ENCODE peak calls at places on chromosomes 12 and 14, in ten cellular contexts. U, W, M, X, I, H, K, Y, D and Q are unnamed samples.

GRCh38 chr14:70045296-70045695 is 143.5 kb downstream of the SLC8A3 start:
- DNase-seq in D (no peak), K (no peak), H (no peak), I (no peak), Y (no peak), X (no peak), W (no peak), U (no peak), M (no peak), Q (no peak)

GRCh38 chr12:18158774-18159557 is 69.0 kb upstream of the RERGL start:
- DNase-seq in X (peak), M (peak), K (no peak), U (peak), Y (peak), I (no peak), W (peak), D (peak), H (no peak), Q (no peak)

GRCh38 chr14:96098309-96098998 is 59.3 kb downstream of the C14orf132 start:
- DNase-seq in I (no peak), Y (peak), U (peak), W (peak), X (no peak), K (peak), M (peak), D (peak), H (no peak), Q (no peak)

GRCh38 chr12:4572670-4573069 is 10.7 kb downstream of the DYRK4 start:
- DNase-seq in M (no peak), U (no peak), I (no peak), Y (no peak), D (no peak), H (no peak), K (no peak), W (no peak), X (no peak), Q (no peak)

GRCh38 chr14:80269338-80269935 is 58.1 kb upstream of the DIO2 start:
- DNase-seq in D (no peak), M (no peak), W (no peak), K (no peak), I (no peak), U (peak), X (no peak), Y (peak), H (no peak), Q (no peak)

GRCh38 chr12:93186131-93186530 is 191.6 kb upstream of the NUDT4 start:
- DNase-seq in W (no peak), X (no peak), U (peak), K (no peak), D (no peak), H (no peak), M (peak), I (no peak), Y (peak), Q (no peak)

GRCh38 chr14:91229743-91230200 is 14.7 kb downstream of the GPR68 start:
- DNase-seq in X (peak), U (peak), W (no peak), K (no peak), I (no peak), D (peak), M (peak), Y (peak), H (peak), Q (no peak)

GRCh38 chr14:38208825-38209562 is 1.3 kb downstream of the SSTR1 start:
- DNase-seq in D (no peak), K (peak), Y (peak), X (no peak), U (peak), M (no peak), H (no peak), W (no peak), I (no peak), Q (peak)

GRCh38 chr14:23483216-23483854 is 13.8 kb downstream of the NGDN start:
- DNase-seq in I (no peak), M (peak), W (peak), D (peak), U (peak), H (no peak), K (peak), Y (no peak), X (no peak), Q (no peak)

GRCh38 chr14:68248481-68249255 is 429.1 kb downstream of the RAD51B start:
- DNase-seq in K (peak), M (peak), U (peak), Y (peak), I (peak), D (peak), X (no peak), W (peak), H (no peak), Q (peak)

GRCh38 chr14:36690301-36691020 is 28.8 kb downstream of the PAX9 start:
- DNase-seq in M (no peak), U (peak), W (no peak), Y (no peak), K (peak), I (no peak), X (no peak), D (no peak), H (no peak), Q (no peak)

GRCh38 chr12:26121841-26122680 is 2.8 kb downstream of the BHLHE41 start:
- DNase-seq in K (no peak), W (no peak), U (peak), H (no peak), M (no peak), D (peak), X (no peak), I (no peak), Y (no peak), Q (peak)

GRCh38 chr14:102848830-102849521 is 71.7 kb downstream of the TRAF3 start:
- DNase-seq in K (no peak), M (no peak), W (no peak), H (no peak), X (no peak), U (no peak), I (no peak), D (peak), Y (peak), Q (peak)

GRCh38 chr12:104622942-104623341 is 166.2 kb downstream of the CHST11 start:
- DNase-seq in W (peak), X (no peak), U (no peak), D (no peak), K (no peak), Y (peak), H (no peak), I (no peak), M (no peak), Q (no peak)

GRCh38 chr12:110853856-110854255 is 7.1 kb downstream of the CCDC63 start:
- DNase-seq in U (peak), D (no peak), W (no peak), Y (no peak), M (no peak), H (no peak), K (no peak), I (no peak), X (no peak), Q (no peak)

GRCh38 chr12:115233891-115234543 is 550.0 kb upstream of the TBX3 start:
- DNase-seq in I (no peak), W (no peak), X (no peak), M (no peak), D (no peak), U (no peak), Y (no peak), H (no peak), K (no peak), Q (no peak)

GRCh38 chr12:47949441-47950341 is 13.7 kb upstream of the TMEM106C start:
- DNase-seq in D (peak), W (peak), Y (peak), K (peak), U (peak), M (peak), I (peak), X (peak), H (no peak), Q (peak)

GRCh38 chr14:58401587-58401986 is 5.9 kb downstream of the TOMM20L start:
- DNase-seq in H (no peak), Y (no peak), K (no peak), X (no peak), M (no peak), W (no peak), U (no peak), D (no peak), I (no peak), Q (no peak)

GRCh38 chr12:67534671-67535070 is 113.9 kb upstream of the DYRK2 start:
- DNase-seq in H (no peak), K (peak), W (no peak), X (no peak), U (peak), Y (peak), I (peak), D (no peak), M (no peak), Q (no peak)

GRCh38 chr14:99454246-99454645 is 26.4 kb downstream of the SETD3 start:
- DNase-seq in I (no peak), X (no peak), Y (peak), K (no peak), W (no peak), H (no peak), D (no peak), M (no peak), U (peak), Q (no peak)

GRCh38 chr14:94769413-94770250 is at the start of gene GSC:
- DNase-seq in D (peak), M (no peak), H (no peak), X (no peak), Y (peak), K (peak), I (peak), U (peak), W (no peak), Q (peak)

GRCh38 chr12:96548384-96548783 is 59.0 kb downstream of the CFAP54 start:
- DNase-seq in X (no peak), U (no peak), Y (no peak), I (no peak), M (no peak), D (no peak), K (no peak), W (no peak), H (no peak), Q (no peak)

GRCh38 chr12:57477710-57478681 is 1.7 kb downstream of the ARHGAP9 start:
- DNase-seq in W (no peak), K (no peak), M (peak), X (peak), I (no peak), H (no peak), U (peak), Y (peak), D (peak), Q (no peak)

GRCh38 chr12:116861331-116861730 is 19.9 kb downstream of the HRK start:
- DNase-seq in M (peak), Y (peak), I (peak), U (peak), X (no peak), H (no peak), W (peak), D (peak), K (no peak), Q (peak)

GRCh38 chr12:108302471-108303311 is 36.4 kb downstream of the CMKLR1 start:
- DNase-seq in W (no peak), I (peak), D (no peak), H (no peak), U (no peak), X (no peak), Y (peak), K (no peak), M (no peak), Q (peak)

GRCh38 chr12:7075518-7075917 is 15.0 kb downstream of the C1S start:
- DNase-seq in D (no peak), X (no peak), K (no peak), W (no peak), I (no peak), M (no peak), Y (peak), H (no peak), U (no peak), Q (no peak)

GRCh38 chr12:15852383-15852782 is 29.8 kb upstream of the STRAP start:
- DNase-seq in X (no peak), Y (peak), U (peak), M (no peak), W (no peak), I (peak), D (no peak), H (no peak), K (no peak), Q (no peak)

GRCh38 chr12:19186722-19187661 is 57.5 kb downstream of the PLEKHA5 start:
- DNase-seq in X (no peak), H (no peak), Y (peak), I (peak), U (peak), M (peak), K (peak), D (peak), W (peak), Q (no peak)

GRCh38 chr14:55271572-55272414 is 572 bp downstream of the FBXO34 start:
- DNase-seq in H (peak), U (peak), K (peak), M (peak), I (peak), Y (peak), D (peak), W (peak), X (peak), Q (peak)

GRCh38 chr12:24814379-24815086 is 134.4 kb downstream of the BCAT1 start:
- DNase-seq in I (no peak), Y (no peak), H (no peak), W (peak), X (no peak), M (no peak), U (no peak), K (no peak), D (peak), Q (no peak)

GRCh38 chr14:92880851-92881250 is 42.1 kb upstream of the CHGA start:
- DNase-seq in M (no peak), I (no peak), H (no peak), Y (peak), W (peak), K (peak), D (peak), X (no peak), U (peak), Q (no peak)

GRCh38 chr14:95362180-95362494 is 42.4 kb upstream of the CLMN start:
- DNase-seq in I (no peak), U (no peak), D (no peak), M (no peak), H (no peak), X (no peak), W (no peak), K (no peak), Y (no peak), Q (no peak)

GRCh38 chr14:60094306-60094897 is 2.7 kb downstream of the PCNX4 start:
- DNase-seq in I (no peak), K (peak), W (no peak), Y (peak), M (no peak), D (no peak), X (peak), U (peak), H (no peak), Q (no peak)

GRCh38 chr14:35347323-35348043 is 55.3 kb downstream of the PSMA6 start:
- DNase-seq in U (no peak), H (no peak), X (no peak), K (no peak), Y (no peak), I (no peak), M (no peak), D (no peak), W (no peak), Q (no peak)

GRCh38 chr14:34324363-34324795 is 137.7 kb downstream of the SPTSSA start:
- DNase-seq in W (peak), D (peak), Y (peak), M (peak), X (no peak), K (peak), I (peak), U (peak), H (no peak), Q (no peak)

GRCh38 chr14:52706286-52706685 is 714 bp upstream of the PSMC6 start:
- DNase-seq in D (no peak), U (peak), I (no peak), X (peak), H (no peak), W (peak), K (peak), Y (no peak), M (peak), Q (no peak)